ENCODE peak calls at places on chromosomes 11 and 22, in four cellular contexts. N, F, A and Y are unnamed samples.

GRCh38 chr11:98979212-98979611 is 41.5 kb upstream of the CNTN5 start:
- DNase-seq in N (no peak), F (no peak), A (no peak), Y (no peak)

GRCh38 chr11:35393093-35393492 is 26.3 kb downstream of the SLC1A2 start:
- DNase-seq in N (peak; percentile 45), F (no peak), A (no peak), Y (no peak)

GRCh38 chr11:17875908-17876307 is 136.9 kb downstream of the SERGEF start:
- DNase-seq in N (no peak), F (no peak), A (no peak), Y (no peak)

GRCh38 chr11:28636566-28636965 is 528.4 kb downstream of the METTL15 start:
- DNase-seq in N (peak; percentile 49), F (no peak), A (no peak), Y (no peak)

GRCh38 chr11:10628506-10629236 is 60.2 kb upstream of the LYVE1 start:
- DNase-seq in N (no peak), F (no peak), A (no peak), Y (peak; percentile 16)

GRCh38 chr11:16454284-16454683 is 97.9 kb upstream of the SOX6 start:
- DNase-seq in N (peak; percentile 55), F (no peak), A (no peak), Y (no peak)

GRCh38 chr22:30425616-30426394 is at the start of gene MTFP1:
- DNase-seq in N (peak; percentile 62), F (peak; percentile 74), A (peak; percentile 87), Y (peak; percentile 72)

GRCh38 chr11:115885446-115885978 is 381.3 kb upstream of the CADM1 start:
- DNase-seq in N (no peak), F (no peak), A (no peak), Y (no peak)

GRCh38 chr22:36510966-36511881 is 4.4 kb upstream of the FOXRED2 start:
- DNase-seq in N (peak; percentile 51), F (peak; percentile 48), A (peak; percentile 71), Y (peak; percentile 43)

GRCh38 chr22:19915287-19915954 is 26.2 kb upstream of the COMT start:
- DNase-seq in N (no peak), F (no peak), A (no peak), Y (no peak)

GRCh38 chr11:69435161-69435990 is 46.1 kb upstream of the LINC01488 start:
- DNase-seq in N (no peak), F (no peak), A (no peak), Y (no peak)

GRCh38 chr22:45503071-45503815 is 560 bp downstream of the FBLN1 start:
- DNase-seq in N (no peak), F (no peak), A (peak; percentile 61), Y (no peak)

GRCh38 chr11:46345881-46346484 is 1.3 kb upstream of the DGKZ start:
- DNase-seq in N (no peak), F (no peak), A (no peak), Y (no peak)

GRCh38 chr11:46343520-46343919 is 3.7 kb upstream of the DGKZ start:
- DNase-seq in N (no peak), F (no peak), A (no peak), Y (no peak)

GRCh38 chr11:46346886-46347636 is at the start of gene DGKZ:
- DNase-seq in N (peak; percentile 74), F (peak; percentile 81), A (peak; percentile 77), Y (peak; percentile 89)

GRCh38 chr11:46347637-46348311 is 511 bp downstream of the DGKZ start:
- DNase-seq in N (no peak), F (peak; percentile 43), A (no peak), Y (no peak)

GRCh38 chr11:46345131-46345597 is 2.1 kb upstream of the DGKZ start:
- DNase-seq in N (no peak), F (no peak), A (peak; percentile 83), Y (no peak)
- H3K9ac ChIP-seq in N (no peak overlapping the region), F (peak overlapping the region; percentile 32), A (no peak overlapping the region), Y (no peak overlapping the region)

DNA sequence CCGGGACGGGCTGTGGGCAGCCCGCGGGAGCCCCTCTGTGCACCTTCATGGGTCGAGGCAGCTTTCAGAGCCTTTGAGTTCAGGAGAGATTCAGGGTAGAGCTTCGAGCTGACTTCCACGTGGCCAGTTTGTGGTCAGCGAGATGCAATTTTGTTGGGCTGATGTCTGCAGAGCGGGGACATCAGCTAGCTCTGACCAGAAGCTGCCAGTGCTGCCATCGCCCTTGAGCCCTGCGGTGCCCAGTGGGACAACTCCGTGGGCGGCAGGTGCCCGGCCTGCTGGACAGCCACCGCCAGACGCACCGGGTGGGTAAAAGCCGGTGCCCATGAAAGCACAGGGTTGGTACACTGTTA is 719 bp downstream of the TALDO1 start:
- DNase-seq in N (no peak), F (peak; percentile 27), A (no peak), Y (no peak)
- H3K9ac ChIP-seq in N (peak overlapping the region; percentile 92), F (peak overlapping the region; percentile 65), A (peak overlapping the region; percentile 92), Y (peak overlapping the region; percentile 88)

DNA sequence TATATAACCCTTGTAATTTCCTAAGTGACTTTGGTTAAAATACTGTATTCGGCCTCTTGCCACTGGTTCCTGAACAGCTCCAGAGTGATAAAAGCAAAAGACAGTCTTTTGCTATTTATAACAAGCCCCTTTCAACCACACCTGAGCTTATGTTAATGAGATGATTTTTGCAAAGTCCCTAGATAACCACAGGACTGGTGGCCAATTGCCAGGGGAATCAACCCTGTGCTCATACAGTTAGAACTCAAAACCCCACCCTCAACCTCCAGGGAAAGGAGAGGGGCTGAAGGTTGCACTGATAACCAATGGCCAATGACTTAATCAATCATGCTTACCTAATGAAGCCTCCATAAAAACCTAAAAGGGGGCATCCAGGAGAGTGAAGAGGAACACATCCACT is 77.9 kb downstream of the SIK3 start:
- DNase-seq in N (no peak), F (peak; percentile 33), A (no peak), Y (no peak)
- H3K9ac ChIP-seq in N (no peak overlapping the region), F (no peak overlapping the region), A (no peak overlapping the region), Y (no peak overlapping the region)

GRCh38 chr11:126081915-126082250 is 19.2 kb upstream of the CDON start:
- DNase-seq in N (no peak), F (no peak), A (no peak), Y (no peak)

GRCh38 chr11:126083829-126084607 is 21.4 kb upstream of the CDON start:
- DNase-seq in N (no peak), F (no peak), A (no peak), Y (peak; percentile 84)

GRCh38 chr11:126084608-126084912 is 21.9 kb upstream of the CDON start:
- DNase-seq in N (no peak), F (no peak), A (no peak), Y (no peak)

GRCh38 chr11:126080206-126080941 is 17.7 kb upstream of the CDON start:
- DNase-seq in N (no peak), F (no peak), A (no peak), Y (no peak)

GRCh38 chr11:126082251-126083109 is 19.8 kb upstream of the CDON start:
- DNase-seq in N (no peak), F (no peak), A (peak; percentile 66), Y (no peak)
- H3K9ac ChIP-seq in N (no peak overlapping the region), F (no peak overlapping the region), A (no peak overlapping the region), Y (no peak overlapping the region)

DNA sequence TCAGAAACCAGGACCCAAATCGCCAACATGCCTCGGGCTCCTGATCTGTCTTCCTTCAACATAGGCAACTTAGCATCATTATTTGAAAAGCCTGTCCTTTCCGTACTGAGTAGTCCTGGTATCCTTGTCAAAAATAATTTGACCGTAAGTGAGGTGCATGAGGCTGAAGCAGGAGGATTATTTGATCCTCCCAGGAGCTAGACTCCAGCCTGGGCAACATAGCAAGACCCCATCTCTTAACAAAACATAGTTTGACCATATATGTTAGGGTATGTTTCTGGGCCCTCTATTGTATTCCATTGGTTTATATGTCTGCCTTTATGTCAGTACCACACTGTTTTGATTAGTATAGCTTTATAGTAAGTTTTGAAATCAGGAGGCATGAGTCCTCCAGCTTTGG is 112.5 kb downstream of the MICAL3 start:
- DNase-seq in N (no peak), F (no peak), A (no peak), Y (no peak)
- H3K9ac ChIP-seq in N (no peak overlapping the region), F (no peak overlapping the region), A (no peak overlapping the region), Y (no peak overlapping the region)

DNA sequence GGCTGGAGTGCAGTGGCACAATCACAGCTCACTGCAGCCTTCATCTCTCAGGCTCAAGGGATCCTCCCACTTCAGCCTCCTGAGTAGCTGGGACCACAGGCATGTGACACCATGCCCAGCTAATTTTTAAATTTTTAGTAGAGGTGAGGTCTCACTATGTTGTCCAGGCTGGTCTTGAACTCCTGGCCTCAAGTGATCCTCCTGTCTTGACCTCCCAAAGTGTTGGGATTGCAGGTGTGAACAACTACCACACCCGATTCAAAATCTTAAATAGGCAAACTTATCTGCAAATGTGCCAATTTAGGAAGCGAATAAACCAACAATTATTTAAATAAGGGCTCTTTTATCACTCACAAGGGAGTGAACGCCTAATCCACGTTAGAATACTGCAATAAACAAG is 3.2 kb upstream of the WEE1 start:
- DNase-seq in N (no peak), F (no peak), A (no peak), Y (no peak)
- H3K9ac ChIP-seq in N (no peak overlapping the region), F (no peak overlapping the region), A (no peak overlapping the region), Y (no peak overlapping the region)

DNA sequence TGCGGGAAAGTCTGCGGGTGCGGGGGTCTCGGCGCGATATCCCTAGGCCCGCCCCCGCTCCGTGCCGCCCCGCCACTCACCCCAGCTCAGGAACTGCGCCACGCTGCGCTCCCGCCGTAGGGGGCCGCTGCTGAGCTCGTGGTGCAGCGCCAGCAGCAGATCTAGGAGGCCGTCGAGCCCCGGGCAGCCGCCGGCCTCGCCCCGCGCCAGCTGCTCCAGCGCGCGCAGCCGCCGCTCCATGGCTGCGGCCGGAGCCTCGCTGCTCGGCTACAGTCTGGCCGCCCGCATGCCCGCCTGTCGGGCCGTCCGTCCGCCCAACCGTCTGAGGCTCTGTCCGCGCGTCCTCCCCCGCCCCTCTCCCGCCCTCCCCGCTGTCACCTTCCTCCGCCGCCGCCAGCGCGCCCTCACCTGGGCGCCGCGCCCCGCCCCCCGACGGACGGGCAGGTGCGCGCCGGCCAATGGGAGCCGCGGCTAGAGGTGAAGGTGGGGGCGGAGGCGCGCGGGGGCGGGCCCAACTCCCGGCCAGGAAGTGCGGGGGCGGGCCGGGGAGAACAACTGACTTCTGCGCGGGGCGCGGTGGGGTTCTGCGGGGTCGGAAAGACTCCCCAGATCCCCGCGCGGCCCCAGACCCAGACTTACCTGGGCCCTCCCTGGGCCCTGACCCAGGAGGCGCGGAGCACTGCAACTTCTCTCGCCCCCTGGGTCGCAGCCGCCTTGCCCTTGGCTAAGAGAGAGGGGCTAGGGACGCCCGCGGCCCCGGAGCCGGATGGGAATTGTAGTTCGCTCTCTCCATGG is at the start of gene CDC42BPG:
- DNase-seq in N (peak; percentile 46), F (peak; percentile 89), A (peak; percentile 91), Y (peak; percentile 68)
- H3K9ac ChIP-seq in N (no peak within 1 kb of the TSS), F (peak within 1 kb of the TSS; percentile 98), A (no peak within 1 kb of the TSS), Y (no peak within 1 kb of the TSS)

GRCh38 chr11:14314127-14314526 is 44.9 kb downstream of the RRAS2 start:
- DNase-seq in N (no peak), F (no peak), A (no peak), Y (no peak)
- H3K9ac ChIP-seq in N (no peak overlapping the region), F (no peak overlapping the region), A (no peak overlapping the region), Y (no peak overlapping the region)